ENCODE peak calls at places on chromosomes 3 and 15, in five cellular contexts. One of them, this sample, is unnamed.
A peak's percentile ranks its signal among the peaks of the same experiment; 100 is the strongest.

GRCh38 chr3:194640829-194641228 is 7.6 kb upstream of the TMEM44 start:
- DNase-seq in K562: no peak
- DNase-seq in NT2/D1: peak; percentile 30
- DNase-seq in trophoblast cell: no peak
- DNase-seq in endothelial cell of umbilical vein: peak; percentile 79
- DNase-seq in this sample: peak; percentile 62

GRCh38 chr3:377158-377561 is 180.6 kb downstream of the CHL1 start:
- DNase-seq in trophoblast cell: peak; percentile 31
- DNase-seq in NT2/D1: no peak
- DNase-seq in K562: no peak
- DNase-seq in endothelial cell of umbilical vein: no peak
- DNase-seq in this sample: no peak

GRCh38 chr3:115280531-115280930 is 133.4 kb upstream of the ZBTB20 start:
- DNase-seq in NT2/D1: no peak
- DNase-seq in endothelial cell of umbilical vein: no peak
- DNase-seq in trophoblast cell: no peak
- DNase-seq in K562: no peak
- DNase-seq in this sample: no peak

GRCh38 chr3:10836676-10837075 is 20.6 kb downstream of the SLC6A11 start:
- DNase-seq in trophoblast cell: no peak
- DNase-seq in endothelial cell of umbilical vein: no peak
- DNase-seq in K562: no peak
- DNase-seq in NT2/D1: no peak
- DNase-seq in this sample: no peak

GRCh38 chr3:134361162-134361831 is 12.9 kb downstream of the AMOTL2 start:
- DNase-seq in endothelial cell of umbilical vein: no peak
- DNase-seq in K562: no peak
- DNase-seq in NT2/D1: no peak
- DNase-seq in trophoblast cell: no peak
- DNase-seq in this sample: no peak

GRCh38 chr15:37698679-37699078 is 235.8 kb upstream of the TMCO5A start:
- DNase-seq in trophoblast cell: peak; percentile 69
- DNase-seq in endothelial cell of umbilical vein: no peak
- DNase-seq in NT2/D1: no peak
- DNase-seq in K562: no peak
- DNase-seq in this sample: no peak

GRCh38 chr15:75161788-75162414 is 39.8 kb upstream of the C15orf39 start:
- DNase-seq in NT2/D1: no peak
- DNase-seq in trophoblast cell: peak; percentile 43
- DNase-seq in K562: no peak
- DNase-seq in endothelial cell of umbilical vein: no peak
- DNase-seq in this sample: no peak

GRCh38 chr3:192005989-192006388 is 545.0 kb downstream of the PYDC2 start:
- DNase-seq in endothelial cell of umbilical vein: peak; percentile 20
- DNase-seq in K562: no peak
- DNase-seq in trophoblast cell: no peak
- DNase-seq in NT2/D1: no peak
- DNase-seq in this sample: no peak

GRCh38 chr3:194294888-194295214 is 56.3 kb downstream of the CPN2 start:
- DNase-seq in trophoblast cell: no peak
- DNase-seq in endothelial cell of umbilical vein: no peak
- DNase-seq in K562: no peak
- DNase-seq in NT2/D1: no peak
- DNase-seq in this sample: no peak

GRCh38 chr3:14143271-14143605 is 18.4 kb downstream of the TMEM43 start:
- DNase-seq in endothelial cell of umbilical vein: no peak
- DNase-seq in trophoblast cell: peak; percentile 21
- DNase-seq in K562: no peak
- DNase-seq in NT2/D1: no peak
- DNase-seq in this sample: no peak

GRCh38 chr3:140577911-140578310 is 100.0 kb upstream of the TRIM42 start:
- DNase-seq in K562: no peak
- DNase-seq in trophoblast cell: no peak
- DNase-seq in NT2/D1: no peak
- DNase-seq in endothelial cell of umbilical vein: no peak
- DNase-seq in this sample: no peak

GRCh38 chr15:33150993-33151392 is 43.5 kb downstream of the FMN1 start:
- DNase-seq in endothelial cell of umbilical vein: no peak
- DNase-seq in trophoblast cell: no peak
- DNase-seq in NT2/D1: no peak
- DNase-seq in K562: no peak
- DNase-seq in this sample: no peak

GRCh38 chr15:38231430-38231829 is 21.2 kb upstream of the SPRED1 start:
- DNase-seq in NT2/D1: no peak
- DNase-seq in trophoblast cell: no peak
- DNase-seq in K562: no peak
- DNase-seq in endothelial cell of umbilical vein: no peak
- DNase-seq in this sample: no peak

GRCh38 chr3:38829404-38829803 is 13.4 kb upstream of the SCN10A start:
- DNase-seq in endothelial cell of umbilical vein: peak; percentile 73
- DNase-seq in trophoblast cell: no peak
- DNase-seq in K562: no peak
- DNase-seq in NT2/D1: no peak
- DNase-seq in this sample: no peak

GRCh38 chr3:140896997-140897396 is 44.6 kb upstream of the SLC25A36 start:
- DNase-seq in NT2/D1: no peak
- DNase-seq in trophoblast cell: no peak
- DNase-seq in endothelial cell of umbilical vein: no peak
- DNase-seq in K562: no peak
- DNase-seq in this sample: no peak

GRCh38 chr3:14124223-14124614 is 451 bp downstream of the CHCHD4 start:
- DNase-seq in trophoblast cell: peak; percentile 19
- DNase-seq in NT2/D1: no peak
- DNase-seq in endothelial cell of umbilical vein: no peak
- DNase-seq in K562: no peak
- DNase-seq in this sample: peak; percentile 80

GRCh38 chr3:33855884-33856546 is 57.6 kb downstream of the PDCD6IP start:
- DNase-seq in K562: no peak
- DNase-seq in NT2/D1: no peak
- DNase-seq in endothelial cell of umbilical vein: peak; percentile 84
- DNase-seq in trophoblast cell: no peak
- DNase-seq in this sample: no peak

GRCh38 chr3:194632983-194633348 is 253 bp downstream of the TMEM44 start:
- DNase-seq in endothelial cell of umbilical vein: peak; percentile 23
- DNase-seq in NT2/D1: no peak
- DNase-seq in K562: peak; percentile 79
- DNase-seq in trophoblast cell: no peak
- DNase-seq in this sample: no peak

GRCh38 chr15:39300451-39301153 is 280.3 kb upstream of the THBS1 start:
- DNase-seq in K562: no peak
- DNase-seq in endothelial cell of umbilical vein: peak; percentile 81
- DNase-seq in NT2/D1: no peak
- DNase-seq in trophoblast cell: peak; percentile 32
- DNase-seq in this sample: no peak

GRCh38 chr15:49313650-49314049 is 109.4 kb upstream of the FGF7 start:
- DNase-seq in NT2/D1: no peak
- DNase-seq in trophoblast cell: no peak
- DNase-seq in endothelial cell of umbilical vein: no peak
- DNase-seq in K562: no peak
- DNase-seq in this sample: no peak

GRCh38 chr15:49314729-49315128 is 108.3 kb upstream of the FGF7 start:
- DNase-seq in NT2/D1: no peak
- DNase-seq in K562: no peak
- DNase-seq in trophoblast cell: no peak
- DNase-seq in endothelial cell of umbilical vein: no peak
- DNase-seq in this sample: no peak

GRCh38 chr15:49309889-49310288 is 113.2 kb upstream of the FGF7 start:
- DNase-seq in K562: no peak
- DNase-seq in NT2/D1: no peak
- DNase-seq in trophoblast cell: no peak
- DNase-seq in endothelial cell of umbilical vein: no peak
- DNase-seq in this sample: no peak

GRCh38 chr15:49320337-49320736 is 102.7 kb upstream of the FGF7 start:
- DNase-seq in NT2/D1: no peak
- DNase-seq in endothelial cell of umbilical vein: no peak
- DNase-seq in K562: no peak
- DNase-seq in trophoblast cell: no peak
- DNase-seq in this sample: no peak

GRCh38 chr15:49315543-49315942 is 107.5 kb upstream of the FGF7 start:
- DNase-seq in NT2/D1: peak; percentile 23
- DNase-seq in trophoblast cell: no peak
- DNase-seq in endothelial cell of umbilical vein: no peak
- DNase-seq in K562: no peak
- DNase-seq in this sample: no peak
- H3K9ac ChIP-seq in NT2/D1: no peak overlapping the region
- H3K9ac ChIP-seq in trophoblast cell: no peak overlapping the region
- H3K9ac ChIP-seq in endothelial cell of umbilical vein: no peak overlapping the region
- H3K9ac ChIP-seq in K562: no peak overlapping the region
- H3K9ac ChIP-seq in this sample: no peak overlapping the region

DNA sequence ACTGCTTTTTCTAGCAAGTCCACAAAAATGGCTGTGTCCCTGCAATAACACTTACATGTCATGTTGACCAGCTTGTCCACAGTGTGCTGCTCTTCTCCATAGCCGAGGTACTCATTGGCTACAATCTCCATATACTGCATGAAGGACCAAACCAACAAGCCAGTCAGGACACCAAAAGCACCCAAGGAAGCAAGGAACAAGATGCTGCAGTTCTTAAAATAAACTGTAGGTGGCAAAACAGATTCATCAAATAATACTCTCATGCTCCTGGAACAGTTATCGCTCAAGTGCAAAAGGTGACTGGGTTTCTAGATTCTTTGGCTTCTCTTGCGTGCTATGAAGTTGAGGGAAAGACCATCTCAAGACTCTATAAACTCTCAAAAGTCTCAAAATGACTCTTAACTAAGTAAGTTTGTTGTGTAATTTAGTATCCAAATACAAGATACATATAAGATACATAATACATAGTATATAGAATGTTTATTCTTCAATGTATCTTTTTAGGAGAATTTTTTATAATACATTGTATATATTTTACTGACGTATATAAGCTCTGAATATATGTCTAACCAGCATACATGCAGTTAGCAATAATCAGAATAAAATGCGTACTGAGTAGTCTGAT is 57.0 kb downstream of the NEK10 start:
- DNase-seq in trophoblast cell: peak; percentile 26
- DNase-seq in endothelial cell of umbilical vein: peak; percentile 79
- DNase-seq in NT2/D1: peak; percentile 50
- DNase-seq in K562: peak; percentile 51
- DNase-seq in this sample: peak; percentile 24
- H3K9ac ChIP-seq in trophoblast cell: no peak overlapping the region
- H3K9ac ChIP-seq in endothelial cell of umbilical vein: no peak overlapping the region
- H3K9ac ChIP-seq in NT2/D1: no peak overlapping the region
- H3K9ac ChIP-seq in K562: no peak overlapping the region
- H3K9ac ChIP-seq in this sample: no peak overlapping the region

GRCh38 chr3:20038679-20039078 is 1.6 kb upstream of the KAT2B start:
- DNase-seq in K562: no peak
- DNase-seq in trophoblast cell: no peak
- DNase-seq in endothelial cell of umbilical vein: peak; percentile 49
- DNase-seq in NT2/D1: no peak
- DNase-seq in this sample: no peak
- H3K9ac ChIP-seq in K562: no peak overlapping the region
- H3K9ac ChIP-seq in trophoblast cell: no peak overlapping the region
- H3K9ac ChIP-seq in endothelial cell of umbilical vein: peak overlapping the region; percentile 71
- H3K9ac ChIP-seq in NT2/D1: no peak overlapping the region
- H3K9ac ChIP-seq in this sample: peak overlapping the region; percentile 70

GRCh38 chr3:128075516-128076464 is 23.6 kb downstream of the SEC61A1 start:
- DNase-seq in endothelial cell of umbilical vein: peak; percentile 94
- DNase-seq in NT2/D1: peak; percentile 85
- DNase-seq in K562: peak; percentile 83
- DNase-seq in trophoblast cell: peak; percentile 65
- DNase-seq in this sample: no peak
- H3K9ac ChIP-seq in endothelial cell of umbilical vein: peak overlapping the region; percentile 0
- H3K9ac ChIP-seq in NT2/D1: peak overlapping the region; percentile 68
- H3K9ac ChIP-seq in K562: peak overlapping the region; percentile 95
- H3K9ac ChIP-seq in trophoblast cell: no peak overlapping the region
- H3K9ac ChIP-seq in this sample: no peak overlapping the region

GRCh38 chr15:25742008-25742407 is 121.1 kb downstream of the ATP10A start:
- DNase-seq in trophoblast cell: no peak
- DNase-seq in endothelial cell of umbilical vein: no peak
- DNase-seq in K562: no peak
- DNase-seq in NT2/D1: no peak
- DNase-seq in this sample: no peak

GRCh38 chr15:25738171-25738792 is 124.8 kb downstream of the ATP10A start:
- DNase-seq in K562: no peak
- DNase-seq in endothelial cell of umbilical vein: no peak
- DNase-seq in trophoblast cell: no peak
- DNase-seq in NT2/D1: no peak
- DNase-seq in this sample: no peak

GRCh38 chr15:25740438-25741252 is 122.5 kb downstream of the ATP10A start:
- DNase-seq in trophoblast cell: no peak
- DNase-seq in K562: no peak
- DNase-seq in NT2/D1: no peak
- DNase-seq in endothelial cell of umbilical vein: no peak
- DNase-seq in this sample: no peak

GRCh38 chr15:25741253-25741575 is 121.9 kb downstream of the ATP10A start:
- DNase-seq in endothelial cell of umbilical vein: no peak
- DNase-seq in K562: no peak
- DNase-seq in trophoblast cell: no peak
- DNase-seq in NT2/D1: no peak
- DNase-seq in this sample: no peak

GRCh38 chr15:25739687-25740121 is 123.4 kb downstream of the ATP10A start:
- DNase-seq in NT2/D1: peak; percentile 9
- DNase-seq in trophoblast cell: no peak
- DNase-seq in endothelial cell of umbilical vein: no peak
- DNase-seq in K562: no peak
- DNase-seq in this sample: peak; percentile 6
- H3K9ac ChIP-seq in NT2/D1: no peak overlapping the region
- H3K9ac ChIP-seq in trophoblast cell: no peak overlapping the region
- H3K9ac ChIP-seq in endothelial cell of umbilical vein: no peak overlapping the region
- H3K9ac ChIP-seq in K562: no peak overlapping the region
- H3K9ac ChIP-seq in this sample: no peak overlapping the region

GRCh38 chr15:58627706-58628105 is 121.8 kb downstream of the ADAM10 start:
- DNase-seq in K562: no peak
- DNase-seq in endothelial cell of umbilical vein: peak; percentile 49
- DNase-seq in trophoblast cell: no peak
- DNase-seq in NT2/D1: no peak
- DNase-seq in this sample: no peak
- H3K9ac ChIP-seq in K562: no peak overlapping the region
- H3K9ac ChIP-seq in endothelial cell of umbilical vein: no peak overlapping the region
- H3K9ac ChIP-seq in trophoblast cell: no peak overlapping the region
- H3K9ac ChIP-seq in NT2/D1: no peak overlapping the region
- H3K9ac ChIP-seq in this sample: peak overlapping the region; percentile 55

DNA sequence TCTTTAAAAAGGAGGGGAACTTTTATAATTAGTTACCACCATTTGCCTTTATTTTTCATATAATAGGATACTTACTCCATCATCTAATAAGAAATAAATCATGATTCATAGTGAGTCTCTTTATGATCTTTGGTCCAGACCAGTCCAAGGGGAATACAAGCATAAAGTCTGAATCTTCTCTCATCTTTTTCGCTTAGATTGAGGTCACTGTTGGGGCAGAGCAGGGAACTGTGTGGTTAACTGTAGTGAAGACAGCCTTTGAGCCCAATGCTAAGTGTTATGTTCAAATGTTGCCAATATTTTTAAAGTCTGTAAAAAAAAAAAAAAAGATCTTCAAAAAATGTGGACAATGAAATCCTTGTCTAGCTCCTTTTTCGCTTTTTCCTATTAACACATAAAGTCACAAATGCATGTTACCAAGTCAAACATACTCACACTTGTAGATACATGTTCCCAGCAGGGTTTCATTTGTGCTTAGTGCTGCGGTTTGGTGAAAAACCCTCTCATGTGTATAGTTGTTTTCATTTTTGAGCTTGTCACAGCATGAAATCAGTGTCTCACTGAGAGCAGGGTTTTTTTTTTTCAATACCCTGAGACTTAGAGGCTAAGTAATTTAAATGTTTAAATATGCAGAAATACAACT is 72.1 kb downstream of the EPHA3 start:
- DNase-seq in trophoblast cell: no peak
- DNase-seq in K562: no peak
- DNase-seq in NT2/D1: no peak
- DNase-seq in endothelial cell of umbilical vein: no peak
- DNase-seq in this sample: no peak
- H3K9ac ChIP-seq in trophoblast cell: no peak overlapping the region
- H3K9ac ChIP-seq in K562: no peak overlapping the region
- H3K9ac ChIP-seq in NT2/D1: no peak overlapping the region
- H3K9ac ChIP-seq in endothelial cell of umbilical vein: no peak overlapping the region
- H3K9ac ChIP-seq in this sample: no peak overlapping the region

This sample was measured in DND-41.